ENCODE peak calls at places on chromosome 15, in six cellular contexts. E is neuronal stem cell, O is IMR-90, V is H9, G is mesenchymal stem cell, D is H1. F is an unnamed sample.

GRCh38 chr15:52078197-52078875 is 34.2 kb downstream of the BCL2L10 start:
- DNase-seq in D (no peak), E (no peak), G (no peak), V (no peak), O (no peak), F (no peak)

GRCh38 chr15:68791431-68792283 is 29.0 kb downstream of the ANP32A start:
- DNase-seq in G (no peak), V (peak; percentile 63), O (no peak), E (no peak), D (no peak), F (peak; percentile 63)

GRCh38 chr15:42800731-42801474 is 64.0 kb upstream of the CDAN1 start:
- DNase-seq in G (no peak), O (no peak), D (peak; percentile 73), V (peak; percentile 59), E (no peak), F (peak; percentile 49)

GRCh38 chr15:38709196-38709595 is 144.6 kb upstream of the RASGRP1 start:
- DNase-seq in O (no peak), E (no peak), D (no peak), V (no peak), G (peak; percentile 70), F (no peak)

GRCh38 chr15:76976572-76977270 is 18.2 kb upstream of the PSTPIP1 start:
- DNase-seq in O (no peak), V (no peak), G (no peak), D (no peak), E (no peak), F (no peak)

GRCh38 chr15:61081028-61081322 is 148.1 kb downstream of the RORA start:
- DNase-seq in O (no peak), E (no peak), V (no peak), G (no peak), D (no peak), F (no peak)

GRCh38 chr15:20356444-20357138 is 185.0 kb downstream of the GOLGA6L6 start:
- DNase-seq in V (peak; percentile 60), E (peak; percentile 35), G (peak; percentile 41), O (no peak), D (peak; percentile 90), F (peak; percentile 50)

GRCh38 chr15:68637755-68638405 is 59.1 kb downstream of the CORO2B start:
- DNase-seq in E (no peak), G (peak; percentile 61), D (no peak), O (peak; percentile 48), V (no peak), F (no peak)

GRCh38 chr15:92021765-92022164 is 168.3 kb downstream of the SLCO3A1 start:
- DNase-seq in E (no peak), O (no peak), V (no peak), D (no peak), G (no peak), F (no peak)

GRCh38 chr15:94164202-94164807 is 67.1 kb upstream of the MCTP2 start:
- DNase-seq in G (peak; percentile 82), O (peak; percentile 51), V (peak; percentile 67), E (peak; percentile 73), D (peak; percentile 82), F (peak; percentile 81)

GRCh38 chr15:43975326-43975725 is 148.5 kb downstream of the WDR76 start:
- DNase-seq in E (no peak), O (no peak), V (no peak), D (no peak), G (no peak), F (no peak)

GRCh38 chr15:40249477-40250303 is 10.8 kb downstream of the PAK6 start:
- DNase-seq in D (no peak), G (peak; percentile 81), E (no peak), V (no peak), O (peak; percentile 37), F (no peak)

GRCh38 chr15:83108266-83109219 is 1.1 kb downstream of the TM6SF1 start:
- DNase-seq in O (peak; percentile 52), G (peak; percentile 55), E (no peak), V (no peak), D (no peak), F (peak; percentile 61)

GRCh38 chr15:41891946-41892345 is 1.9 kb downstream of the SPTBN5 start:
- DNase-seq in E (no peak), G (no peak), O (no peak), V (no peak), D (no peak), F (no peak)

GRCh38 chr15:40906101-40906946 is 12.1 kb downstream of the VPS18 start:
- DNase-seq in O (peak; percentile 96), D (peak; percentile 98), E (no peak), G (peak; percentile 96), V (peak; percentile 96), F (peak; percentile 92)

GRCh38 chr15:100703032-100703578 is 100.7 kb downstream of the ASB7 start:
- DNase-seq in V (no peak), G (peak; percentile 65), O (peak; percentile 93), E (no peak), D (no peak), F (peak; percentile 87)

GRCh38 chr15:63983071-63983711 is 63.1 kb downstream of the DAPK2 start:
- DNase-seq in G (no peak), O (no peak), V (peak; percentile 37), D (peak; percentile 65), E (peak; percentile 39), F (peak; percentile 19)

GRCh38 chr15:63291507-63291906 is 14.1 kb downstream of the APH1B start:
- DNase-seq in G (peak; percentile 74), O (peak; percentile 90), V (no peak), D (no peak), E (no peak), F (no peak)

GRCh38 chr15:86021281-86022264 is 58.1 kb upstream of the AGBL1 start:
- DNase-seq in V (no peak), E (no peak), G (peak; percentile 7), D (no peak), O (no peak), F (no peak)

GRCh38 chr15:60389261-60390077 is 8.3 kb downstream of the ANXA2 start:
- DNase-seq in V (no peak), D (no peak), E (no peak), G (peak; percentile 46), O (no peak), F (no peak)

GRCh38 chr15:75616766-75617165 is 8.8 kb downstream of the SNUPN start:
- DNase-seq in V (no peak), D (no peak), G (no peak), E (no peak), O (no peak), F (no peak)

GRCh38 chr15:28896944-28897343 is 11.2 kb downstream of the APBA2 start:
- DNase-seq in O (peak; percentile 95), E (no peak), G (peak; percentile 94), V (no peak), D (no peak), F (no peak)

GRCh38 chr15:63054985-63055384 is 12.4 kb downstream of the TPM1 start:
- DNase-seq in D (no peak), G (peak; percentile 48), O (no peak), E (no peak), V (no peak), F (no peak)

GRCh38 chr15:33963831-33964664 is 4.2 kb upstream of the CHRM5 start:
- DNase-seq in G (peak; percentile 54), D (no peak), V (no peak), E (peak; percentile 11), O (peak; percentile 37), F (peak; percentile 50)

GRCh38 chr15:84731774-84732173 is 15.8 kb upstream of the SEC11A start:
- DNase-seq in G (peak; percentile 22), O (peak; percentile 81), E (no peak), D (no peak), V (no peak), F (no peak)

GRCh38 chr15:71106802-71107500 is 8.3 kb upstream of the THSD4 start:
- DNase-seq in O (no peak), E (no peak), V (no peak), D (peak; percentile 28), G (no peak), F (no peak)

GRCh38 chr15:71109890-71110289 is 5.4 kb upstream of the THSD4 start:
- DNase-seq in V (peak; percentile 24), D (no peak), G (no peak), O (no peak), E (no peak), F (no peak)

GRCh38 chr15:71107501-71107815 is 7.8 kb upstream of the THSD4 start:
- DNase-seq in E (no peak), O (no peak), V (no peak), D (no peak), G (no peak), F (no peak)

GRCh38 chr15:71110800-71111565 is 4.3 kb upstream of the THSD4 start:
- DNase-seq in G (peak; percentile 31), V (peak; percentile 23), O (no peak), D (no peak), E (no peak), F (peak; percentile 51)

DNA sequence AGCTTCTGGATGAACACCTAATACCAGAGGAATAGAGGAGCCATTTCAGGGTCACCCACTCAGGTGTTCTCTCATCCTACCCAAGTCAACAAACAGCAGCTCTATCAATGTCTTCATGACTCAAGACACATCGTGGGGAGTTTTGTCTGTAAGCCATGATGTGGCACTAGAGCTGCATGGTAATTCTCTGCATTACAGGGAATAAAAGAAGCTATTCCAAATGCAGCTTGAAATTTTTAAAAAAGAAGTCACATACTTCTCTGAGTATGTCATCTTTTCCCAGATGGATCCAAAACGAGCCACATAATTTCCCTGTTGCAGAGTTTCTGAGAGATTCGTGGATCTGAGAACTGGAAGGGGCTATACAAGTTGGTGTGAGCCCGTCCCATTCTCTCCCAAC is 6.1 kb upstream of the THSD4 start:
- DNase-seq in O (peak; percentile 82), D (no peak), E (no peak), V (no peak), G (peak; percentile 14), F (no peak)
- H2BK15ac ChIP-seq in O (peak overlapping the region; percentile 55), D (no peak overlapping the region), E (no peak overlapping the region), V (no peak overlapping the region), G (no peak overlapping the region), F (no peak overlapping the region)

DNA sequence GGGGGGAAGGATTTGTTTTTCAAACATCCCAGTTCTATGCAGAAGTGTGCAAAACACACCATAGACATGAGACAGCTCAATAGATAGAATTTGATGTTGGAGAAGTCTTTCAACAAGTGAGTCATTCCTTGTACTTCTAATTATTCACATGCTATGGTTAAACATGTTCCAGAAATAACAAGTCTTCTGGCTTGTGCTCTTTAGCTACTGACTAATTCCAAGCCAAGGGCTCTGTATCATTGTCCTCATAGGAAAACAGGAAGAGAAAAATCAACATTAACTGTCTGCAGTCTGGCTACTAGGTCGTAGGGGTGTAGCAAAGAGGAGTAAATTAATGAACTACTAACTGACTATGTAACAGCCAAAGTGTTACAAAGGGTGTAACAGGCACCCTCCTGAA is 25.8 kb downstream of the LDHAL6B start:
- DNase-seq in E (no peak), O (peak; percentile 93), G (peak; percentile 87), D (no peak), V (no peak), F (no peak)
- H3K9ac ChIP-seq in E (no peak overlapping the region), O (no peak overlapping the region), G (peak overlapping the region; percentile 80), D (no peak overlapping the region), V (no peak overlapping the region), F (no peak overlapping the region)

GRCh38 chr15:87154771-87155170 is 1075.1 kb downstream of the AGBL1 start:
- DNase-seq in E (no peak), D (no peak), G (peak; percentile 35), V (no peak), O (peak; percentile 52), F (no peak)
- H2BK15ac ChIP-seq in E (no peak overlapping the region), D (no peak overlapping the region), G (no peak overlapping the region), V (no peak overlapping the region), O (no peak overlapping the region), F (no peak overlapping the region)

DNA sequence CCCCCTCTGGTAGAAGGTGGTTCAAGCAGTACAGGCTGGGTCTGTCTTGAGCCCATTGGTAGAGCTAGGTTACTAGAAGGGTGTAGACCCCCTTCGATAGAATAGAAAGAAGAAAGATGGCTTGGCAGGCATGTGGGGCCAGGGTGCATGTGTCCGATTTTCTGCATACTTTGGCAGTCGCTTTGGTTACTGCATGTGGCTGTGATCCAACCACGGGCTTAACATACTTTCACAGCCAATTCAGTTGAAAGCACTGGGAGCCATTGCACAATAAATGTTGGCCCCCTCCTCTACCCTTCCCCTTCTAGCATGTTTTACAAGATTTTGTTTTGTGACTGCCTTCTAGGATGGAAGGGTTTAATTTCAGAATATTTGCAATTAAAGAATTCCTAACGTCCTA is 7.2 kb downstream of the ARID3B start:
- DNase-seq in D (no peak), E (no peak), V (no peak), G (no peak), O (no peak), F (no peak)
- H3K9ac ChIP-seq in D (no peak overlapping the region), E (no peak overlapping the region), V (no peak overlapping the region), G (no peak overlapping the region), O (no peak overlapping the region), F (no peak overlapping the region)